ENCODE peak calls at places on chromosomes 13 and 19, in six cellular contexts. One of them, this sample, is unnamed. For H3K4me1, the result is how much of the 10 kb centered on the place peaks cover.

GRCh38 chr13:49539313-49539712 is 43.6 kb downstream of the PHF11 start:
- DNase-seq in A549: no peak
- DNase-seq in uterus: peak
- DNase-seq in body of pancreas: no peak
- DNase-seq in suprapubic skin: no peak
- DNase-seq in breast epithelium: no peak
- DNase-seq in this sample: no peak

GRCh38 chr13:100128373-100128772 is 39.5 kb downstream of the PCCA start:
- DNase-seq in A549: peak
- DNase-seq in suprapubic skin: no peak
- DNase-seq in body of pancreas: no peak
- DNase-seq in breast epithelium: no peak
- DNase-seq in uterus: no peak
- DNase-seq in this sample: no peak

GRCh38 chr19:52200044-52200443 is 10.2 kb downstream of the PPP2R1A start:
- DNase-seq in A549: no peak
- DNase-seq in uterus: peak
- DNase-seq in body of pancreas: peak
- DNase-seq in suprapubic skin: no peak
- DNase-seq in breast epithelium: no peak
- DNase-seq in this sample: no peak

GRCh38 chr13:100280681-100281080 is 191.8 kb downstream of the PCCA start:
- DNase-seq in suprapubic skin: no peak
- DNase-seq in A549: no peak
- DNase-seq in uterus: no peak
- DNase-seq in breast epithelium: no peak
- DNase-seq in body of pancreas: no peak
- DNase-seq in this sample: no peak

GRCh38 chr13:106455777-106456176 is 79.7 kb downstream of the EFNB2 start:
- DNase-seq in breast epithelium: no peak
- DNase-seq in suprapubic skin: no peak
- DNase-seq in uterus: no peak
- DNase-seq in A549: no peak
- DNase-seq in body of pancreas: no peak
- DNase-seq in this sample: no peak

GRCh38 chr13:57123660-57124059 is 17.1 kb upstream of the PRR20A start:
- DNase-seq in breast epithelium: no peak
- DNase-seq in suprapubic skin: no peak
- DNase-seq in body of pancreas: no peak
- DNase-seq in A549: no peak
- DNase-seq in uterus: no peak
- DNase-seq in this sample: peak

GRCh38 chr13:89897681-89898080 is 1449.8 kb upstream of the MIR17HG start:
- DNase-seq in suprapubic skin: no peak
- DNase-seq in body of pancreas: no peak
- DNase-seq in uterus: no peak
- DNase-seq in breast epithelium: no peak
- DNase-seq in A549: no peak
- DNase-seq in this sample: no peak

GRCh38 chr13:39310961-39311360 is 272.7 kb downstream of the NHLRC3 start:
- DNase-seq in body of pancreas: no peak
- DNase-seq in suprapubic skin: no peak
- DNase-seq in uterus: no peak
- DNase-seq in breast epithelium: no peak
- DNase-seq in A549: no peak
- DNase-seq in this sample: no peak

GRCh38 chr13:49340161-49340560 is 92.4 kb downstream of the CDADC1 start:
- DNase-seq in A549: no peak
- DNase-seq in breast epithelium: no peak
- DNase-seq in body of pancreas: no peak
- DNase-seq in uterus: no peak
- DNase-seq in suprapubic skin: no peak
- DNase-seq in this sample: no peak

GRCh38 chr13:113665582-113666323 is 1.3 kb upstream of the GRK1 start:
- DNase-seq in suprapubic skin: peak
- DNase-seq in body of pancreas: no peak
- DNase-seq in uterus: peak
- DNase-seq in breast epithelium: peak
- DNase-seq in A549: no peak
- DNase-seq in this sample: peak

GRCh38 chr13:44972956-44973581 is 16.2 kb downstream of the NUFIP1 start:
- DNase-seq in uterus: no peak
- DNase-seq in body of pancreas: no peak
- DNase-seq in breast epithelium: no peak
- DNase-seq in A549: peak
- DNase-seq in suprapubic skin: no peak
- DNase-seq in this sample: no peak

GRCh38 chr13:40668335-40668734 is 1.9 kb upstream of the FOXO1 start:
- DNase-seq in uterus: peak
- DNase-seq in suprapubic skin: peak
- DNase-seq in body of pancreas: peak
- DNase-seq in breast epithelium: no peak
- DNase-seq in A549: peak
- DNase-seq in this sample: no peak

GRCh38 chr19:47190167-47190727 is 40.8 kb downstream of the BBC3 start:
- DNase-seq in body of pancreas: peak
- DNase-seq in A549: peak
- DNase-seq in suprapubic skin: no peak
- DNase-seq in uterus: peak
- DNase-seq in breast epithelium: peak
- DNase-seq in this sample: peak

GRCh38 chr19:49710372-49710951 is 19.5 kb downstream of the CPT1C start:
- DNase-seq in suprapubic skin: no peak
- DNase-seq in A549: peak
- DNase-seq in breast epithelium: no peak
- DNase-seq in body of pancreas: no peak
- DNase-seq in uterus: no peak
- DNase-seq in this sample: no peak

GRCh38 chr13:97586941-97587340 is 153.0 kb downstream of the RAP2A start:
- DNase-seq in uterus: no peak
- DNase-seq in breast epithelium: no peak
- DNase-seq in suprapubic skin: no peak
- DNase-seq in A549: no peak
- DNase-seq in body of pancreas: no peak
- DNase-seq in this sample: no peak

GRCh38 chr19:49749055-49749716 is 13.9 kb downstream of the TSKS start:
- DNase-seq in breast epithelium: no peak
- DNase-seq in A549: no peak
- DNase-seq in body of pancreas: no peak
- DNase-seq in suprapubic skin: no peak
- DNase-seq in uterus: no peak
- DNase-seq in this sample: no peak

GRCh38 chr19:2034729-2035589 is 16.1 kb downstream of the MKNK2 start:
- DNase-seq in uterus: no peak
- DNase-seq in A549: peak
- DNase-seq in suprapubic skin: peak
- DNase-seq in body of pancreas: peak
- DNase-seq in breast epithelium: no peak
- DNase-seq in this sample: no peak

GRCh38 chr19:42554046-42554575 is 25.8 kb upstream of the CEACAM1 start:
- DNase-seq in breast epithelium: no peak
- DNase-seq in uterus: no peak
- DNase-seq in A549: no peak
- DNase-seq in body of pancreas: no peak
- DNase-seq in suprapubic skin: no peak
- DNase-seq in this sample: no peak

GRCh38 chr13:90008707-90009149 is 1338.8 kb upstream of the MIR17HG start:
- DNase-seq in uterus: no peak
- DNase-seq in breast epithelium: no peak
- DNase-seq in A549: no peak
- DNase-seq in suprapubic skin: no peak
- DNase-seq in body of pancreas: no peak
- DNase-seq in this sample: no peak

GRCh38 chr19:18768997-18769891 is 21.9 kb downstream of the COMP start:
- DNase-seq in suprapubic skin: no peak
- DNase-seq in breast epithelium: peak
- DNase-seq in A549: no peak
- DNase-seq in body of pancreas: no peak
- DNase-seq in uterus: no peak
- DNase-seq in this sample: no peak

GRCh38 chr19:46710687-46711086 is 6.2 kb downstream of the PRKD2 start:
- DNase-seq in A549: no peak
- DNase-seq in body of pancreas: no peak
- DNase-seq in uterus: no peak
- DNase-seq in suprapubic skin: no peak
- DNase-seq in breast epithelium: no peak
- DNase-seq in this sample: no peak

GRCh38 chr19:4705413-4706131 is 18.1 kb downstream of the DPP9 start:
- DNase-seq in body of pancreas: no peak
- DNase-seq in uterus: no peak
- DNase-seq in suprapubic skin: no peak
- DNase-seq in breast epithelium: no peak
- DNase-seq in A549: no peak
- DNase-seq in this sample: peak

DNA sequence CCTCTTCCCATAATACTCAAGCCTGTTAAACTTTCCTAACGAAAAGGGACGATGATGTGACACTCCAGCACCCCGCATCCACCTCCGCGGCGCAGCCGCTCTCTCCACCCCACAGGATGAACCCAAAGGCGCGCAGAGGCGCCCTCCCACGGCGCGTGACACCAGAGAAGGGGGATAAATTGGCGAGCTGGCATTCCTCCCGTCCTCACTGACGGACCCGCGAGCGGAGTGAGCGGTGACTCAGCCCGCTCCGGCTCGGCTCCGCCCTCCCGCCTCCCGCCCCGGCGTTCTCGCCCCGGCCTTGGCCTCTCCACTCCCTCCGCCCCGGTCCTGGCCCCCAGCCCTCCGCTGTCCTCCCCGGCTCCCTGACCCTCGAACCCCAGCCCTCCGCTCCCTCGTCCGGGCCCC is 590 bp downstream of the TUBGCP3 start:
- DNase-seq in A549: peak
- DNase-seq in body of pancreas: peak
- DNase-seq in uterus: peak
- DNase-seq in breast epithelium: peak
- DNase-seq in suprapubic skin: peak
- DNase-seq in this sample: peak
- TF ChIP-seq CTCF in A549: no peak
- TF ChIP-seq CTCF in body of pancreas: no peak
- TF ChIP-seq CTCF in uterus: no peak
- TF ChIP-seq CTCF in breast epithelium: no peak
- TF ChIP-seq CTCF in suprapubic skin: no peak
- TF ChIP-seq CTCF in this sample: peak

DNA sequence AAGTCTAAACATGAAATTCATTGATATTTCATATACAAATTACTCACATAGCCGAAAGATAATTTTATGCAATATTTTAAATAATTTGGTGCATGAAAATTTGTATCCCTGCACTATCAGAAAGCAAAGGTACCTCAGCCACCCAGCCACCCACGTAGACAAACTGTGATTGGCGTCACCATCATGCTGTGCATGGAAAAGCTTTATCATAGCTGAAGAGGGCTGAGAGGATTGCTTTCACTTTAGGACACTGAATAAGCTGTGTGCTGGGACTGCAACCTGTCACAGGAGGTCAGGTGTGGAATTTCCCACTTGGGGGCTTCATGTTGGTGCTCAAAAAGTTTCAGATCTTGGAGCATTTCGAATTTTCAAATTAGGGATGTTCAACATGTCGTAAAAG is 96.3 kb downstream of the MYCBP2 start:
- DNase-seq in A549: no peak
- DNase-seq in body of pancreas: no peak
- DNase-seq in uterus: no peak
- DNase-seq in suprapubic skin: no peak
- DNase-seq in breast epithelium: no peak
- DNase-seq in this sample: no peak
- H3K27ac ChIP-seq in A549: no peak
- H3K27ac ChIP-seq in body of pancreas: no peak
- H3K27ac ChIP-seq in uterus: no peak
- H3K27ac ChIP-seq in suprapubic skin: no peak
- H3K27ac ChIP-seq in breast epithelium: no peak
- H3K27ac ChIP-seq in this sample: no peak

GRCh38 chr19:39397360-39398296 is 6.5 kb downstream of the MED29 start:
- DNase-seq in uterus: peak
- DNase-seq in body of pancreas: peak
- DNase-seq in A549: peak
- DNase-seq in breast epithelium: peak
- DNase-seq in suprapubic skin: peak
- DNase-seq in this sample: peak

GRCh38 chr19:39400997-39401548 is 5.6 kb upstream of the ZFP36 start:
- DNase-seq in breast epithelium: no peak
- DNase-seq in suprapubic skin: no peak
- DNase-seq in body of pancreas: no peak
- DNase-seq in uterus: no peak
- DNase-seq in A549: peak
- DNase-seq in this sample: no peak

GRCh38 chr19:39399684-39400465 is 6.8 kb upstream of the ZFP36 start:
- DNase-seq in suprapubic skin: no peak
- DNase-seq in breast epithelium: no peak
- DNase-seq in uterus: no peak
- DNase-seq in A549: no peak
- DNase-seq in body of pancreas: no peak
- DNase-seq in this sample: no peak

GRCh38 chr19:39401549-39402416 is 4.9 kb upstream of the ZFP36 start:
- DNase-seq in A549: peak
- DNase-seq in suprapubic skin: no peak
- DNase-seq in body of pancreas: peak
- DNase-seq in breast epithelium: no peak
- DNase-seq in uterus: peak
- DNase-seq in this sample: peak

GRCh38 chr19:39398297-39398864 is 7.2 kb downstream of the MED29 start:
- DNase-seq in suprapubic skin: peak
- DNase-seq in A549: peak
- DNase-seq in uterus: peak
- DNase-seq in body of pancreas: peak
- DNase-seq in breast epithelium: no peak
- DNase-seq in this sample: peak
- H3K4me1 ChIP-seq in suprapubic skin: half or more
- H3K4me1 ChIP-seq in A549: half or more
- H3K4me1 ChIP-seq in uterus: under half
- H3K4me1 ChIP-seq in body of pancreas: under half
- H3K4me1 ChIP-seq in breast epithelium: under half
- H3K4me1 ChIP-seq in this sample: under half

DNA sequence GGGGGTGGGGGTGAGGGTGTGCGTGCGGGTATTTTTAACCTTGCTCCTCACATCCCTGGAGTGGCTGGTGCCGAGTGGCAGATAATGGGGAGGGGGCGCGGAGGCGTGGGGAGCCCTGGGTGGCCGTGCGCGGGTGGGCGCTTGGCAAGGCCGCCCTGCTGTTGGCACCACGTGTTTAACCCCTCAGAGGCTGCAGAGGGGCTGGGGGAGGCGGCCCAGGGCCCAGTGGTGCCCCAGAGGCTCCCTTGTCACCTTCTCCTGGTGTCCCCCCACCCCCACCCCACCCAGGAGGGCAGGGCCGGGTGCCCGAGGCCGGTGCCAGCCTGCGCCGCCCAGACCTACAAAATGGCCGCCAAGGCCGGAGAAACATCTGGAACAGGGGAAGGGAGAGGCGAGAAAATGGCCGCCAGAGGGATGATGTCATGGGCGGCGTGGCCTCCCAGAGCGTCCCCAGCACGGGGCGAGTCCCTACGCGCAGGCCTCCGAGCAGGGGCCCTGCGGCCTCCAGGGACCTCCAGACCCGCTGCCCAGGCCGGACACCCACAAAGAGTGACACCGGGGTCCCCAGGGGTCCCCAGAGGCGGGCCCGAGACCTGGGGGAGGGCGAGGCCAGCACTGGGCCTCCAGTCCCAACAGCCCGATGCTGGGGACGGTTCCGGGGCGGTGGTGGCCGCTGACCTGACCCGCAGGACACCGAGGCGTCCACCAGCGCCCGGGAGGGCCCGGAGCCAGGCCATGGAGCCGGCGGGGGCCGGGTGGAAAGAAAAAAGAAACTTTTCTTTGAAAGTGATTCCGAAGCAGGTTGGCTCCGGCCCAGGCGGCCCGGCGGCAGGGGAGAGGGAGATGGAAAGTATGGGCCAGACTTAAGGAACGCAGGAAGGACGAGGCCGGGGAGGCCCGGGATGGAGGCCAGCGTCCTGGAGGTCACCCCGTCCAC is 38.2 kb downstream of the NFIC start:
- DNase-seq in body of pancreas: peak
- DNase-seq in suprapubic skin: peak
- DNase-seq in breast epithelium: peak
- DNase-seq in uterus: peak
- DNase-seq in A549: no peak
- DNase-seq in this sample: peak
- TF ChIP-seq CTCF in body of pancreas: no peak
- TF ChIP-seq CTCF in suprapubic skin: no peak
- TF ChIP-seq CTCF in breast epithelium: peak
- TF ChIP-seq CTCF in uterus: no peak
- TF ChIP-seq CTCF in A549: no peak
- TF ChIP-seq CTCF in this sample: no peak